ENCODE peak calls at places on chromosomes 1 and 21, in eight cellular contexts. R is Panc1; A is upper lobe of right lung; O is right cardiac atrium; C is aorta; P is right atrium auricular region; N is naive thymus-derived CD4-positive, alpha-beta T cell; K is astrocyte of the spinal cord. Y is an unnamed sample.

GRCh38 chr1:20699558-20699957 is 18.2 kb downstream of the KIF17 start:
- DNase-seq in R (no peak), A (no peak), O (no peak), C (no peak), P (no peak), N (no peak), K (no peak), Y (no peak)

GRCh38 chr1:65067491-65068201 is 80.4 kb upstream of the AK4 start:
- DNase-seq in R (no peak), A (peak), O (peak), C (peak), P (peak), N (peak), K (peak), Y (peak)

GRCh38 chr1:54310439-54311328 is 95.5 kb downstream of the SSBP3 start:
- DNase-seq in R (no peak), A (no peak), O (peak), C (no peak), P (no peak), N (no peak), K (peak), Y (peak)

GRCh38 chr1:47434051-47434842 is 3.6 kb upstream of the FOXD2 start:
- DNase-seq in R (no peak), A (peak), O (peak), C (peak), P (peak), N (no peak), K (peak), Y (peak)

GRCh38 chr1:246398126-246398813 is 108.8 kb downstream of the SMYD3 start:
- DNase-seq in R (no peak), A (no peak), O (peak), C (no peak), P (no peak), N (no peak), K (no peak), Y (no peak)

GRCh38 chr1:151492120-151492519 is 19.1 kb upstream of the CGN start:
- DNase-seq in R (no peak), A (no peak), O (no peak), C (no peak), P (no peak), N (no peak), K (no peak), Y (no peak)

GRCh38 chr1:8120693-8121260 is 94.7 kb upstream of the ERRFI1 start:
- DNase-seq in R (peak), A (no peak), O (peak), C (no peak), P (no peak), N (peak), K (no peak), Y (no peak)

GRCh38 chr1:15038232-15039016 is 115.1 kb upstream of the TMEM51 start:
- DNase-seq in R (peak), A (no peak), O (no peak), C (no peak), P (no peak), N (peak), K (peak), Y (no peak)

GRCh38 chr21:20875741-20876140 is 122.5 kb upstream of the NCAM2 start:
- DNase-seq in R (no peak), A (no peak), O (no peak), C (no peak), P (no peak), N (no peak), K (peak), Y (no peak)

GRCh38 chr1:82775402-82776000 is 974.8 kb downstream of the ADGRL2 start:
- DNase-seq in R (peak), A (peak), O (peak), C (no peak), P (no peak), N (peak), K (peak), Y (peak)

GRCh38 chr1:215749423-215749822 is 182.3 kb downstream of the KCTD3 start:
- DNase-seq in R (no peak), A (no peak), O (no peak), C (no peak), P (no peak), N (no peak), K (peak), Y (no peak)

GRCh38 chr1:229882621-229883020 is 184.4 kb upstream of the GALNT2 start:
- DNase-seq in R (no peak), A (no peak), O (no peak), C (no peak), P (no peak), N (no peak), K (no peak), Y (no peak)

GRCh38 chr1:224506141-224506814 is 71.7 kb upstream of the WDR26 start:
- DNase-seq in R (no peak), A (no peak), O (peak), C (no peak), P (no peak), N (no peak), K (no peak), Y (no peak)

GRCh38 chr1:167426716-167427115 is 91.6 kb downstream of the CD247 start:
- DNase-seq in R (no peak), A (no peak), O (no peak), C (no peak), P (no peak), N (no peak), K (no peak), Y (no peak)

GRCh38 chr1:194865367-194865766 is 1679.0 kb upstream of the B3GALT2 start:
- DNase-seq in R (no peak), A (no peak), O (no peak), C (no peak), P (no peak), N (no peak), K (no peak), Y (no peak)

GRCh38 chr1:182671779-182672486 is 12.5 kb downstream of the RGS8 start:
- DNase-seq in R (no peak), A (no peak), O (no peak), C (no peak), P (no peak), N (no peak), K (no peak), Y (no peak)

GRCh38 chr21:31597683-31598082 is 61.8 kb upstream of the SOD1 start:
- DNase-seq in R (no peak), A (no peak), O (no peak), C (no peak), P (no peak), N (no peak), K (no peak), Y (no peak)

GRCh38 chr1:221891708-221892107 is 149.8 kb upstream of the DUSP10 start:
- DNase-seq in R (no peak), A (no peak), O (no peak), C (no peak), P (no peak), N (no peak), K (no peak), Y (no peak)

GRCh38 chr1:207228987-207229386 is 92.5 kb upstream of the CD55 start:
- DNase-seq in R (no peak), A (no peak), O (no peak), C (no peak), P (no peak), N (no peak), K (no peak), Y (no peak)

GRCh38 chr1:240234477-240235225 is 143.0 kb downstream of the FMN2 start:
- DNase-seq in R (no peak), A (no peak), O (no peak), C (no peak), P (no peak), N (no peak), K (peak), Y (no peak)

GRCh38 chr1:240611228-240611618 is 732 bp downstream of the GREM2 start:
- DNase-seq in R (no peak), A (no peak), O (no peak), C (no peak), P (no peak), N (no peak), K (no peak), Y (no peak)

GRCh38 chr1:230172016-230172356 is 104.9 kb downstream of the GALNT2 start:
- DNase-seq in R (no peak), A (no peak), O (no peak), C (no peak), P (peak), N (no peak), K (no peak), Y (no peak)

GRCh38 chr1:22142315-22143064 is 407 bp downstream of the WNT4 start:
- DNase-seq in R (no peak), A (no peak), O (peak), C (no peak), P (no peak), N (no peak), K (peak), Y (no peak)
- H3K4me3 ChIP-seq in R (peak), A (peak), O (peak), C (peak), P (peak), N (no peak), K (peak), Y (peak)

GRCh38 chr1:40038693-40039092 is 1.8 kb upstream of the CAP1 start:
- DNase-seq in R (no peak), A (no peak), O (no peak), C (no peak), P (no peak), N (no peak), K (no peak), Y (no peak)
- H3K4me3 ChIP-seq in R (no peak), A (no peak), O (no peak), C (no peak), P (no peak), N (no peak), K (no peak), Y (no peak)

DNA sequence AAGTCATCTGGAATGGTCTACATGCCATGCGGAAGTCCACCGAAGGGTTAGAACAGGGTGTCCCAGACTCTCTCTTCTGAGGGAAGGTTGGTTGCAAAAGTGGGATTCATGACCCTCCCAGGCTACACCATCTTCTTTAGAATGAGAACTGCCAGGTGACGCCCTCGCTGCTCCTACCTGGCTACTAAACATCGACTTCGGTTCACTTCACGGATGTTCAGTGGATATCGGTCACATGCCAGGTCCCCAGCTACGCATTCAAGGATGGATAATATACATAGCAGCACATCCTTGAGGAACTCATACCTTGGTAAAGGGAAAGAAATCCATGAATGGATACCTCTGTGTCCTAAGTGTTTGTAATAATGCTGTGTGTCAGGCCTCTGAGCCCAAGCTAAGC is 3.3 kb upstream of the OPTC start:
- DNase-seq in R (no peak), A (no peak), O (no peak), C (no peak), P (no peak), N (no peak), K (no peak), Y (no peak)
- H3K4me3 ChIP-seq in R (no peak), A (no peak), O (no peak), C (no peak), P (no peak), N (no peak), K (no peak), Y (no peak)

GRCh38 chr1:110424699-110425098 is 17.2 kb upstream of the LAMTOR5 start:
- DNase-seq in R (no peak), A (no peak), O (no peak), C (no peak), P (no peak), N (no peak), K (no peak), Y (no peak)

GRCh38 chr1:110425196-110425595 is 17.7 kb upstream of the LAMTOR5 start:
- DNase-seq in R (no peak), A (no peak), O (no peak), C (no peak), P (no peak), N (no peak), K (no peak), Y (no peak)

GRCh38 chr1:110418729-110419128 is 11.2 kb upstream of the LAMTOR5 start:
- DNase-seq in R (no peak), A (no peak), O (no peak), C (no peak), P (no peak), N (no peak), K (no peak), Y (no peak)

GRCh38 chr1:110420023-110420662 is 12.6 kb upstream of the LAMTOR5 start:
- DNase-seq in R (no peak), A (no peak), O (no peak), C (no peak), P (no peak), N (no peak), K (no peak), Y (no peak)

GRCh38 chr1:110421159-110421777 is 13.8 kb upstream of the LAMTOR5 start:
- DNase-seq in R (no peak), A (no peak), O (no peak), C (peak), P (no peak), N (no peak), K (peak), Y (no peak)
- H3K4me3 ChIP-seq in R (no peak), A (no peak), O (no peak), C (no peak), P (no peak), N (no peak), K (no peak), Y (no peak)

DNA sequence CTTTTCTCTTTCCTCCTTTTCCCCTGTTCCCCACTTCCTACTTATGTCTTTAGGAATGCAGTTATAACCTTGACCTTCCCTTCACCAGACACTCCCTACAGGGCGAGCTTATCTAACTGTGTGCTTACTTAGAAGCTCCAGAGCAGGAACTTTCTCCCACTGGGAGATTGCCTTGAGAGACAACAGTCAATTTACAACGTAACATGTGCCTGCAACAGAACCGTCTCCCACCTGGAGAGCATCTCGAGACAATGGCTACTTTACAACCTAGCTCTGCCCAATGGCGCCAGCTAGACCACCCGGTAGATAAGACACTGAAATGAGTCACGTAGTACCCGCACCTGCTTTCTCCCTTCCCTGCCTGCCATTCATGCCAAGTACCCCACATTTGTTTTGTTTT is 16.7 kb downstream of the HMGN1 start:
- DNase-seq in R (no peak), A (no peak), O (no peak), C (no peak), P (no peak), N (no peak), K (no peak), Y (no peak)
- H3K4me3 ChIP-seq in R (no peak), A (no peak), O (no peak), C (no peak), P (no peak), N (no peak), K (no peak), Y (no peak)

DNA sequence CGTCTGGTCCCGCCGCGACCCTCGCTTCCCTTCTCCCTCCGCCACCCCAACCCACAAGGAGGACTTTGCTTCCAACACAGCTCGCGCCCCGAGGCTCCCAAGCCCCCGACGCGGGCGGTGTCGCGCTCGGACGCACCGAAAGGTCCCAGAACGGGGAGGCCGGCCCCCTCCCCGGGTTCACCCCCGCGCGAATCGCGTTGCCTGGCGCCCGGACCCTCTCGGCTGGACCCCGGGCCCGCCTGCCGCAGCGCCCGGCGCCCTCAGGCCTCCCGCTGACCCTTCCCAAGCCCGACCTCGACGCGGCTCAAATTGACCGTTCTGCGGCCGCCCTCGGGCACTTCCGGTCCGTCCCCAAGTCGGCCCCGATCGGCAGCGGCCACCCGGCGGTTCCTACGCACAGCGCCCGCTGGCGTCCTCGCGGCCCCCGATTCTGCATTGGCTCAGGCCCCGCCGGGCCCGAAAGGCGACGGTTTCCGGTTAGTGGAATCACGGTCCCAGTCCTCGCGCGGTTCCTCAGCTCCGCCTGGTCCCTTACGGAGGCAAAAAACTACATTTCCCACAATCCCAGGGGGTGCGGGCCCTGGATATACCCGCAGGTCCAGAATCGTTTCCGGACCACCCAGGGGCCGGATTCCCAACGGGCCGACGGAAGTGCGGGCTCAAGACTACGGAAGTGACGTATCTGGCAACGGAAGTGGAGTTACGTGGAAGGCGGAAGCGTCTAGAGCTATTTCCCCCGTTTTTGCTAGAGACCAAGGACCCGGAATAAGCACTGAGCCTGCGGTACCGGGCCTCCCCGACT is at the start of gene AURKAIP1:
- DNase-seq in R (peak), A (peak), O (peak), C (peak), P (peak), N (peak), K (peak), Y (peak)
- H3K4me3 ChIP-seq in R (peak), A (peak), O (peak), C (peak), P (peak), N (peak), K (peak), Y (peak)

GRCh38 chr1:30615076-30615795 is 108.1 kb downstream of the MATN1 start:
- DNase-seq in R (no peak), A (no peak), O (no peak), C (no peak), P (no peak), N (no peak), K (no peak), Y (no peak)

GRCh38 chr1:30618335-30618747 is 105.0 kb downstream of the MATN1 start:
- DNase-seq in R (no peak), A (no peak), O (no peak), C (no peak), P (no peak), N (no peak), K (no peak), Y (no peak)

GRCh38 chr1:30617161-30617560 is 106.2 kb downstream of the MATN1 start:
- DNase-seq in R (no peak), A (no peak), O (no peak), C (no peak), P (no peak), N (no peak), K (no peak), Y (no peak)

GRCh38 chr1:30615816-30616590 is 107.4 kb downstream of the MATN1 start:
- DNase-seq in R (no peak), A (peak), O (no peak), C (no peak), P (no peak), N (no peak), K (no peak), Y (no peak)

DNA sequence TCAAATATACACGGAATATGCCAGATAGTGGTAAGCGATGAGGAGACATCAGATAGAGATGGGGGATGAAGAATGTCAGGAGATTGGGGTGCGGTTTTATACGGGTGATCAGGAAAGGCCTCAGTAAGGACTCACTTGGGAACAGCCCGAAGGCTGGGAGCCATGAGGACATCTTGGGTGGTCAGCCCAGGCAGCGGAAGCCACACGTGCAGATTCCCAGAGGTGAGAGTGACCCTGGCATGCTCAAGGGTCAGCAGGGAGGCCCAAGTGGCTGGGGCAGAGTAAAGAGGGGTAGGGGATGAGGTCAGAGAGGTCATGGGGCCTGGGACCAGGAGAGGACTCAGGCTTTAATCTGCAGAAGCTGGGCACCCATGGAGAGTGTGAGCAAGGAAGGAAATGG is 106.6 kb downstream of the MATN1 start:
- DNase-seq in R (no peak), A (peak), O (no peak), C (no peak), P (no peak), N (no peak), K (no peak), Y (no peak)
- H3K4me3 ChIP-seq in R (no peak), A (no peak), O (no peak), C (no peak), P (no peak), N (no peak), K (no peak), Y (no peak)

Y was measured in lower lobe of right lung.